ENCODE peak calls at places on chromosomes 5 and 9, in ten cellular contexts. One of them, this sample, is unnamed.

GRCh38 chr5:1500411-1501091 is 23.2 kb downstream of the LPCAT1 start:
- DNase-seq in colonic mucosa: no peak
- DNase-seq in CD8-positive, alpha-beta T cell: no peak
- DNase-seq in H9: no peak
- DNase-seq in cardiac muscle cell: peak; percentile 75
- DNase-seq in HCT116: no peak
- DNase-seq in left ventricle myocardium inferior: peak; percentile 81
- DNase-seq in transverse colon: peak; percentile 27
- DNase-seq in tibial artery: peak; percentile 81
- DNase-seq in stomach: peak; percentile 70
- DNase-seq in this sample: no peak

GRCh38 chr9:93057024-93057702 is 1.3 kb upstream of the SUSD3 start:
- DNase-seq in H9: peak; percentile 70
- DNase-seq in transverse colon: no peak
- DNase-seq in tibial artery: no peak
- DNase-seq in cardiac muscle cell: no peak
- DNase-seq in HCT116: no peak
- DNase-seq in stomach: no peak
- DNase-seq in CD8-positive, alpha-beta T cell: no peak
- DNase-seq in left ventricle myocardium inferior: no peak
- DNase-seq in colonic mucosa: no peak
- DNase-seq in this sample: no peak

GRCh38 chr5:131571669-131572168 is 63.3 kb downstream of the RAPGEF6 start:
- DNase-seq in CD8-positive, alpha-beta T cell: no peak
- DNase-seq in colonic mucosa: no peak
- DNase-seq in left ventricle myocardium inferior: no peak
- DNase-seq in cardiac muscle cell: no peak
- DNase-seq in stomach: no peak
- DNase-seq in HCT116: no peak
- DNase-seq in tibial artery: no peak
- DNase-seq in transverse colon: no peak
- DNase-seq in H9: no peak
- DNase-seq in this sample: no peak

GRCh38 chr5:58774979-58775378 is 192.1 kb downstream of the RAB3C start:
- DNase-seq in HCT116: no peak
- DNase-seq in H9: no peak
- DNase-seq in left ventricle myocardium inferior: no peak
- DNase-seq in CD8-positive, alpha-beta T cell: no peak
- DNase-seq in transverse colon: no peak
- DNase-seq in stomach: no peak
- DNase-seq in cardiac muscle cell: no peak
- DNase-seq in colonic mucosa: no peak
- DNase-seq in tibial artery: no peak
- DNase-seq in this sample: no peak

GRCh38 chr5:78626009-78626571 is 22.5 kb downstream of the LHFPL2 start:
- DNase-seq in CD8-positive, alpha-beta T cell: no peak
- DNase-seq in colonic mucosa: no peak
- DNase-seq in cardiac muscle cell: peak; percentile 37
- DNase-seq in transverse colon: no peak
- DNase-seq in HCT116: no peak
- DNase-seq in tibial artery: peak; percentile 67
- DNase-seq in stomach: no peak
- DNase-seq in left ventricle myocardium inferior: no peak
- DNase-seq in H9: no peak
- DNase-seq in this sample: no peak

GRCh38 chr5:180315762-180316212 is 23.9 kb upstream of the MAPK9 start:
- DNase-seq in CD8-positive, alpha-beta T cell: peak; percentile 84
- DNase-seq in left ventricle myocardium inferior: peak; percentile 63
- DNase-seq in colonic mucosa: peak; percentile 82
- DNase-seq in transverse colon: peak; percentile 73
- DNase-seq in HCT116: peak; percentile 19
- DNase-seq in stomach: peak; percentile 74
- DNase-seq in H9: peak; percentile 74
- DNase-seq in cardiac muscle cell: peak; percentile 69
- DNase-seq in tibial artery: no peak
- DNase-seq in this sample: peak; percentile 81

GRCh38 chr5:36686881-36687280 is 80.5 kb downstream of the SLC1A3 start:
- DNase-seq in CD8-positive, alpha-beta T cell: no peak
- DNase-seq in left ventricle myocardium inferior: no peak
- DNase-seq in HCT116: no peak
- DNase-seq in H9: no peak
- DNase-seq in stomach: no peak
- DNase-seq in cardiac muscle cell: no peak
- DNase-seq in colonic mucosa: no peak
- DNase-seq in transverse colon: no peak
- DNase-seq in tibial artery: no peak
- DNase-seq in this sample: no peak

GRCh38 chr5:71645030-71645429 is 57.9 kb downstream of the MCCC2 start:
- DNase-seq in colonic mucosa: no peak
- DNase-seq in stomach: no peak
- DNase-seq in left ventricle myocardium inferior: no peak
- DNase-seq in CD8-positive, alpha-beta T cell: no peak
- DNase-seq in HCT116: no peak
- DNase-seq in cardiac muscle cell: no peak
- DNase-seq in H9: no peak
- DNase-seq in tibial artery: no peak
- DNase-seq in transverse colon: no peak
- DNase-seq in this sample: no peak

GRCh38 chr9:125169889-125170288 is 19.7 kb downstream of the PPP6C start:
- DNase-seq in left ventricle myocardium inferior: no peak
- DNase-seq in stomach: no peak
- DNase-seq in transverse colon: no peak
- DNase-seq in H9: no peak
- DNase-seq in CD8-positive, alpha-beta T cell: no peak
- DNase-seq in tibial artery: no peak
- DNase-seq in colonic mucosa: no peak
- DNase-seq in cardiac muscle cell: no peak
- DNase-seq in HCT116: no peak
- DNase-seq in this sample: no peak

GRCh38 chr5:179824745-179825112 is 4.0 kb downstream of the SQSTM1 start:
- DNase-seq in H9: no peak
- DNase-seq in CD8-positive, alpha-beta T cell: no peak
- DNase-seq in stomach: no peak
- DNase-seq in cardiac muscle cell: no peak
- DNase-seq in colonic mucosa: no peak
- DNase-seq in transverse colon: no peak
- DNase-seq in tibial artery: no peak
- DNase-seq in HCT116: no peak
- DNase-seq in left ventricle myocardium inferior: no peak
- DNase-seq in this sample: no peak

GRCh38 chr5:133944263-133945230 is 23.9 kb downstream of the C5orf15 start:
- DNase-seq in H9: peak; percentile 65
- DNase-seq in HCT116: peak; percentile 46
- DNase-seq in stomach: peak; percentile 79
- DNase-seq in left ventricle myocardium inferior: no peak
- DNase-seq in colonic mucosa: peak; percentile 35
- DNase-seq in transverse colon: peak; percentile 41
- DNase-seq in CD8-positive, alpha-beta T cell: peak; percentile 29
- DNase-seq in cardiac muscle cell: peak; percentile 67
- DNase-seq in tibial artery: peak; percentile 51
- DNase-seq in this sample: peak; percentile 59

GRCh38 chr5:33936004-33936380 is 194 bp upstream of the RXFP3 start:
- DNase-seq in transverse colon: peak; percentile 15
- DNase-seq in cardiac muscle cell: peak; percentile 74
- DNase-seq in left ventricle myocardium inferior: peak; percentile 51
- DNase-seq in stomach: peak; percentile 49
- DNase-seq in HCT116: no peak
- DNase-seq in tibial artery: peak; percentile 69
- DNase-seq in H9: peak; percentile 82
- DNase-seq in CD8-positive, alpha-beta T cell: peak; percentile 16
- DNase-seq in colonic mucosa: peak; percentile 31
- DNase-seq in this sample: no peak

GRCh38 chr5:110209401-110209800 is 517.1 kb downstream of the TMEM232 start:
- DNase-seq in stomach: no peak
- DNase-seq in HCT116: no peak
- DNase-seq in tibial artery: no peak
- DNase-seq in cardiac muscle cell: no peak
- DNase-seq in colonic mucosa: no peak
- DNase-seq in H9: no peak
- DNase-seq in left ventricle myocardium inferior: no peak
- DNase-seq in CD8-positive, alpha-beta T cell: no peak
- DNase-seq in transverse colon: no peak
- DNase-seq in this sample: no peak

GRCh38 chr5:96297290-96297689 is 135.8 kb downstream of the PCSK1 start:
- DNase-seq in transverse colon: no peak
- DNase-seq in H9: no peak
- DNase-seq in left ventricle myocardium inferior: no peak
- DNase-seq in HCT116: no peak
- DNase-seq in tibial artery: no peak
- DNase-seq in CD8-positive, alpha-beta T cell: no peak
- DNase-seq in stomach: no peak
- DNase-seq in colonic mucosa: no peak
- DNase-seq in cardiac muscle cell: peak; percentile 81
- DNase-seq in this sample: no peak

GRCh38 chr9:127505396-127506116 is 54.2 kb downstream of the LRSAM1 start:
- DNase-seq in CD8-positive, alpha-beta T cell: no peak
- DNase-seq in transverse colon: no peak
- DNase-seq in tibial artery: peak; percentile 74
- DNase-seq in stomach: no peak
- DNase-seq in H9: peak; percentile 73
- DNase-seq in cardiac muscle cell: peak; percentile 49
- DNase-seq in HCT116: no peak
- DNase-seq in left ventricle myocardium inferior: no peak
- DNase-seq in colonic mucosa: no peak
- DNase-seq in this sample: peak; percentile 62

DNA sequence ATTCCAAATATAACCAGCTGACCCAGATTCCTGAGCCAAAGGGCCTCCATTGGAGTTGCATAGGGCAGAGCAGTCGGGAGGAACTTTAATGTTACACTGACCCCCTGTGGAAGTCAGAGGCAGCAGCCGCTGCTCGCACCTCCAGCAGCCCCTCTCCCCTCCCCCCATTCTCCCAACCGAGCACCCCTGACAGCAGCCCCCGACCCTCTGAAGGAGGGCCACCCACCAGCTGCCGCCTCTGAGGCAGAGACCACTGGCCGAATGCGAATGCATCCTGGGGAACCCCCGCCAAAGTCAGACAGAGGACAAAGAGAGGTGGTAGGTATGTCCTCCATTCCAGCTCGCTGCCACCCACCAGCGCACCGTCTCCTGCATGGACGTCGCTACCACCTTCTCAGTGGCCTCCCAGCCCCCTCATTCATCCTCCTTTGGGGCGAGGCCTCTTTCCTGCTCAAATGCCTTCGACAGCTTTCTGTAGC is 231.0 kb downstream of the CDK5RAP2 start:
- DNase-seq in left ventricle myocardium inferior: no peak
- DNase-seq in H9: peak; percentile 83
- DNase-seq in cardiac muscle cell: peak; percentile 79
- DNase-seq in CD8-positive, alpha-beta T cell: no peak
- DNase-seq in transverse colon: no peak
- DNase-seq in colonic mucosa: no peak
- DNase-seq in tibial artery: no peak
- DNase-seq in HCT116: peak; percentile 31
- DNase-seq in stomach: peak; percentile 30
- DNase-seq in this sample: peak; percentile 65
- TF ChIP-seq CTCF in left ventricle myocardium inferior: peak; percentile 73
- TF ChIP-seq CTCF in H9: peak; percentile 87
- TF ChIP-seq CTCF in cardiac muscle cell: peak; percentile 72
- TF ChIP-seq CTCF in CD8-positive, alpha-beta T cell: no peak
- TF ChIP-seq CTCF in transverse colon: peak; percentile 29
- TF ChIP-seq CTCF in colonic mucosa: peak; percentile 25
- TF ChIP-seq CTCF in tibial artery: peak; percentile 22
- TF ChIP-seq CTCF in HCT116: peak; percentile 83
- TF ChIP-seq CTCF in stomach: no peak
- TF ChIP-seq CTCF in this sample: peak; percentile 73

DNA sequence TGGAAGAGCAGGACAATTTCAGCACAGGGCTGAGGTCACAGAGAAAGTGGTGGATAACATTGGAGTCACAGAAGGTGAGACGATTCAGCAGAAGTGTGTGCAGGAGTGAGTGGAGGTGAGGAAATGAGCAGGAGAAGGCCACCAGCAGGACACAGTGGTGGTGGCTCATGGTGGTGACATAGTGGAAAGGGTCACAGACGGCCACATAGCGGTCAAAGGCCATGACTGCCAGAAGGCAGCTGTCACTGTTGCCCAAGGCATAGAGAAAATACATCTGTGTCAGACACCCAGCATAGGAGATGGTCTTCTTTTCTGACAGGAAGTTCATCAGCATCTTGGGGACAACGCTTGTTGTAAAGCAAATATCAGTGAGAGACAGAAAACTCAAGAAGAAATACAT is 15.0 kb downstream of the OR1N2 start:
- DNase-seq in stomach: no peak
- DNase-seq in transverse colon: no peak
- DNase-seq in cardiac muscle cell: no peak
- DNase-seq in H9: no peak
- DNase-seq in CD8-positive, alpha-beta T cell: no peak
- DNase-seq in colonic mucosa: no peak
- DNase-seq in left ventricle myocardium inferior: no peak
- DNase-seq in tibial artery: no peak
- DNase-seq in HCT116: no peak
- DNase-seq in this sample: no peak
- H3K9me3 ChIP-seq in stomach: no peaks in the 10 kb centered on the region
- H3K9me3 ChIP-seq in transverse colon: no peaks in the 10 kb centered on the region
- H3K9me3 ChIP-seq in cardiac muscle cell: no peaks in the 10 kb centered on the region
- H3K9me3 ChIP-seq in H9: peaks cover 77% of the 10 kb centered on the region
- H3K9me3 ChIP-seq in CD8-positive, alpha-beta T cell: no peaks in the 10 kb centered on the region
- H3K9me3 ChIP-seq in colonic mucosa: no peaks in the 10 kb centered on the region
- H3K9me3 ChIP-seq in left ventricle myocardium inferior: peaks cover 16% of the 10 kb centered on the region
- H3K9me3 ChIP-seq in tibial artery: peaks cover 6% of the 10 kb centered on the region
- H3K9me3 ChIP-seq in HCT116: no peaks in the 10 kb centered on the region
- H3K9me3 ChIP-seq in this sample: peaks cover 7% of the 10 kb centered on the region

GRCh38 chr5:90650767-90651166 is 92.2 kb downstream of the ADGRV1 start:
- DNase-seq in left ventricle myocardium inferior: no peak
- DNase-seq in cardiac muscle cell: no peak
- DNase-seq in H9: no peak
- DNase-seq in stomach: no peak
- DNase-seq in transverse colon: no peak
- DNase-seq in HCT116: no peak
- DNase-seq in tibial artery: no peak
- DNase-seq in colonic mucosa: no peak
- DNase-seq in CD8-positive, alpha-beta T cell: no peak
- DNase-seq in this sample: no peak
- H3K27me3 ChIP-seq in left ventricle myocardium inferior: no peaks in the 10 kb centered on the region
- H3K27me3 ChIP-seq in cardiac muscle cell: no peaks in the 10 kb centered on the region
- H3K27me3 ChIP-seq in H9: no peaks in the 10 kb centered on the region
- H3K27me3 ChIP-seq in stomach: no peaks in the 10 kb centered on the region
- H3K27me3 ChIP-seq in transverse colon: no peaks in the 10 kb centered on the region
- H3K27me3 ChIP-seq in HCT116: no peaks in the 10 kb centered on the region
- H3K27me3 ChIP-seq in tibial artery: no peaks in the 10 kb centered on the region
- H3K27me3 ChIP-seq in colonic mucosa: no peaks in the 10 kb centered on the region
- H3K27me3 ChIP-seq in CD8-positive, alpha-beta T cell: no peaks in the 10 kb centered on the region
- H3K27me3 ChIP-seq in this sample: no peaks in the 10 kb centered on the region

DNA sequence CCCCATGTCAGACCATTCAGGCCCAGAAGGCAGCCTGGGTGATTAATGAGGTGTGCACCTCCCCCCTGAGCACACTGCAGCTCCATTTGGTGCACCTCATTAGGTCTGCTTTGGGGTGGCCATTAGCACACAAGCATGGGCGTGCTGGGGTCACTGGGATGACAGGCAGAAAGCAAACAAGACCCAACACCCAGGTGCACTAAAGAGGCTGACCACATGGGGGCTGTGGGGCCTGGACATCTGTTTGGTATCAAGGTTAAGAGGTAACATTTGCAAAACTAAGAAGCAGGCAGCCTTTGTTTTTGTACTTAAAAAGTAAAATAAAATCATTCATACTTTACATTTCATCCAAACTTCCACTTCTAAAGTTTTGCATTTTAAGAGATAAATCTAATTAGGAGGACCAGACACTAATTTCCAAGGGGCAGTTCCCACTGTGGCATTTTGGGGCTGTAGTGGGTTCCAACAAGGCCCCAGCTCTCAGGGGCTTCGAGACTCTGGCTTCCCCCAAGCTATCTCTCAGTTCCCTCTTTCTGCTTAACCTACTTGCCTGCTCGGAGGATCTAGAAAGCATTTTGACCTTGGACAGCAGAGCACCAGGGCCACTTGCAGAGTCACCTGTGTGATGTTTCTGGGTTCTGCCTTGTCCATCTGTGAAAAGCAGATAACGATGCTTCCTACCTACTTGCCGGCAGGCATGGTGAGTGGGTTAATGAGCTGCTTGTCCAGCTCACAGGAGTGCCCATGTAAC is 175.6 kb downstream of the MED10 start:
- DNase-seq in stomach: no peak
- DNase-seq in HCT116: no peak
- DNase-seq in cardiac muscle cell: no peak
- DNase-seq in transverse colon: no peak
- DNase-seq in left ventricle myocardium inferior: no peak
- DNase-seq in colonic mucosa: no peak
- DNase-seq in tibial artery: no peak
- DNase-seq in H9: peak; percentile 77
- DNase-seq in CD8-positive, alpha-beta T cell: no peak
- DNase-seq in this sample: no peak
- TF ChIP-seq CTCF in stomach: no peak
- TF ChIP-seq CTCF in HCT116: peak; percentile 31
- TF ChIP-seq CTCF in cardiac muscle cell: no peak
- TF ChIP-seq CTCF in transverse colon: no peak
- TF ChIP-seq CTCF in left ventricle myocardium inferior: peak; percentile 32
- TF ChIP-seq CTCF in colonic mucosa: no peak
- TF ChIP-seq CTCF in tibial artery: no peak
- TF ChIP-seq CTCF in H9: peak; percentile 66
- TF ChIP-seq CTCF in CD8-positive, alpha-beta T cell: no peak
- TF ChIP-seq CTCF in this sample: no peak

This sample was measured in Caco-2.